ENCODE peak calls at places on chromosomes 6 and 20, in seven cellular contexts. U, M, C, P, B, Q and W are unnamed samples.

GRCh38 chr20:37907677-37908397 is 4.9 kb downstream of the VSTM2L start:
- DNase-seq in U (no peak), M (no peak), C (no peak), P (no peak), B (no peak), Q (peak; percentile 85), W (no peak)

GRCh38 chr6:135922170-135922569 is 70.7 kb downstream of the PDE7B start:
- DNase-seq in U (peak; percentile 51), M (no peak), C (no peak), P (peak; percentile 31), B (peak; percentile 51), Q (peak; percentile 83), W (no peak)

GRCh38 chr6:111589366-111589765 is 16.3 kb downstream of the TRAF3IP2 start:
- DNase-seq in U (peak; percentile 55), M (no peak), C (no peak), P (no peak), B (no peak), Q (peak; percentile 86), W (no peak)

GRCh38 chr6:20868397-20869185 is 334.3 kb downstream of the CDKAL1 start:
- DNase-seq in U (no peak), M (no peak), C (no peak), P (no peak), B (peak; percentile 99), Q (no peak), W (no peak)

GRCh38 chr6:11969092-11969491 is 43.0 kb upstream of the HIVEP1 start:
- DNase-seq in U (no peak), M (no peak), C (no peak), P (no peak), B (no peak), Q (no peak), W (no peak)

GRCh38 chr6:45791600-45792168 is 224.0 kb downstream of the CLIC5 start:
- DNase-seq in U (no peak), M (no peak), C (no peak), P (no peak), B (no peak), Q (peak; percentile 11), W (no peak)

GRCh38 chr6:131917763-131918649 is 33.2 kb downstream of the CCN2 start:
- DNase-seq in U (no peak), M (no peak), C (no peak), P (no peak), B (peak; percentile 5), Q (no peak), W (no peak)

GRCh38 chr6:36805917-36806316 is 33.3 kb downstream of the CPNE5 start:
- DNase-seq in U (no peak), M (no peak), C (no peak), P (no peak), B (no peak), Q (no peak), W (no peak)

GRCh38 chr6:23419046-23419445 is 707.0 kb upstream of the NRSN1 start:
- DNase-seq in U (no peak), M (no peak), C (no peak), P (no peak), B (no peak), Q (no peak), W (no peak)

GRCh38 chr6:92617726-92618125 is 801.6 kb downstream of the EPHA7 start:
- DNase-seq in U (no peak), M (no peak), C (no peak), P (no peak), B (no peak), Q (no peak), W (no peak)

GRCh38 chr20:35166242-35166830 is 5.5 kb upstream of the PROCR start:
- DNase-seq in U (no peak), M (no peak), C (no peak), P (no peak), B (no peak), Q (no peak), W (no peak)

GRCh38 chr20:54624701-54625472 is 149.5 kb downstream of the DOK5 start:
- DNase-seq in U (no peak), M (peak; percentile 43), C (no peak), P (no peak), B (no peak), Q (no peak), W (no peak)

GRCh38 chr6:37146735-37147157 is 23.2 kb upstream of the PIM1 start:
- DNase-seq in U (no peak), M (no peak), C (no peak), P (no peak), B (no peak), Q (no peak), W (no peak)

GRCh38 chr6:24990227-24990843 is 54.6 kb upstream of the RIPOR2 start:
- DNase-seq in U (no peak), M (no peak), C (no peak), P (no peak), B (no peak), Q (no peak), W (no peak)

GRCh38 chr20:11698124-11698523 is 219.6 kb upstream of the BTBD3 start:
- DNase-seq in U (no peak), M (no peak), C (no peak), P (no peak), B (no peak), Q (no peak), W (no peak)

GRCh38 chr20:45913105-45913504 is 1.1 kb upstream of the PLTP start:
- DNase-seq in U (no peak), M (no peak), C (no peak), P (no peak), B (no peak), Q (no peak), W (no peak)

GRCh38 chr6:148943451-148943850 is 196.6 kb downstream of the UST start:
- DNase-seq in U (no peak), M (no peak), C (no peak), P (no peak), B (no peak), Q (no peak), W (no peak)